ENCODE peak calls at places on chromosomes 4 and X, in four cellular contexts. G is WTC11, R is HepG2, T is K562. O is an unnamed sample.

GRCh38 chr4:51870441-51871188 is 27.7 kb downstream of the DCUN1D4 start:
- DNase-seq in G (no peak), R (no peak), T (no peak), O (no peak)

GRCh38 chr4:7763788-7764187 is 175.9 kb downstream of the AFAP1 start:
- DNase-seq in G (no peak), R (no peak), T (no peak), O (no peak)

GRCh38 chr4:2902126-2902525 is 58.5 kb downstream of the ADD1 start:
- DNase-seq in G (no peak), R (no peak), T (no peak), O (no peak)

GRCh38 chr4:139099366-139099982 is 77.5 kb downstream of the ELF2 start:
- DNase-seq in G (peak; percentile 74), R (peak; percentile 82), T (peak; percentile 72), O (peak; percentile 69)

GRCh38 chrX:63784902-63785692 is at the start of gene ARHGEF9:
- DNase-seq in G (peak; percentile 64), R (no peak), T (no peak), O (no peak)

GRCh38 chr4:55079451-55080173 is 45.8 kb downstream of the KDR start:
- DNase-seq in G (no peak), R (no peak), T (no peak), O (no peak)

GRCh38 chrX:16827225-16827624 is 41.0 kb downstream of the TXLNG start:
- DNase-seq in G (no peak), R (no peak), T (no peak), O (no peak)

GRCh38 chr4:92047209-92047877 is 256.4 kb upstream of the GRID2 start:
- DNase-seq in G (no peak), R (no peak), T (no peak), O (no peak)

GRCh38 chrX:45557390-45557789 is 356.7 kb upstream of the DIPK2B start:
- DNase-seq in G (no peak), R (no peak), T (no peak), O (no peak)

GRCh38 chrX:63784346-63784901 is 590 bp downstream of the ARHGEF9 start:
- DNase-seq in G (peak; percentile 8), R (no peak), T (no peak), O (no peak)

GRCh38 chr4:16056681-16057400 is 27.0 kb downstream of the PROM1 start:
- DNase-seq in G (no peak), R (no peak), T (no peak), O (peak; percentile 27)

GRCh38 chr4:74670583-74670982 is 123.7 kb downstream of the BTC start:
- DNase-seq in G (no peak), R (no peak), T (no peak), O (no peak)
- TF ChIP-seq ELF4 in G (no peak), R (no peak), T (no peak), O (no peak)

GRCh38 chrX:18674788-18675735 is 3.2 kb upstream of the RS1 start:
- DNase-seq in G (peak; percentile 67), R (peak; percentile 58), T (peak; percentile 86), O (peak; percentile 89)
- TF ChIP-seq ELF4 in G (no peak), R (no peak), T (no peak), O (no peak)

GRCh38 chr4:168139336-168139735 is 47.0 kb downstream of the ANXA10 start:
- DNase-seq in G (no peak), R (no peak), T (no peak), O (no peak)
- TF ChIP-seq ELF4 in G (no peak), R (no peak), T (no peak), O (no peak)

DNA sequence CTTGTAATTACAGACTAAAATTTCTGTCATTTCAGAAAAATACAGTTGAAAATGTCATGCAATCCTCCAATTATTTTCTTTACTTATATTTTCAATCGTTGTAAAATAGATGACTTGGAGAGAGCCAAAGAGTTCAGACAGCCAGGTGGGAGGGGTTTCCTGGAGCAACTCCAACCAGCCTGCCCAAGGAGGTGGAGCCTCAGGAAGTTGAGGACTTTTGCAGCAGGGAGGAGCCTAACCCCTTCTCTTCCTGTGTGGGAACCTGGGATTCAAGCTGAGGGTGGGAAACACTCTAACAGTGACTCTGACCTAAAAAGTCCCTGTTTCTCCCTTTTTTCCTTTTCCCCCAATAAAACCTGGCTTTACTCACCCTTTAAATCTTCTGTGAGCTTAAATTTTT is 72.2 kb upstream of the GABRG1 start:
- DNase-seq in G (peak; percentile 23), R (no peak), T (no peak), O (no peak)
- TF ChIP-seq ELF4 in G (no peak), R (no peak), T (no peak), O (no peak)